ENCODE peak calls at places on chromosomes 6 and 20, in four cellular contexts. D is GM12878, U is HepG2, V is SK-N-SH. J is an unnamed sample.

GRCh38 chr20:40314278-40314677 is 374.8 kb downstream of the MAFB start:
- DNase-seq in D (no peak), U (no peak), V (no peak), J (no peak)

GRCh38 chr6:110233769-110234374 is 53.6 kb downstream of the CDC40 start:
- DNase-seq in D (peak), U (no peak), V (no peak), J (no peak)

GRCh38 chr6:132764370-132764769 is 6.7 kb upstream of the VNN2 start:
- DNase-seq in D (no peak), U (no peak), V (no peak), J (no peak)

GRCh38 chr6:1418471-1419191 is 29.3 kb downstream of the FOXF2 start:
- DNase-seq in D (no peak), U (no peak), V (no peak), J (no peak)

GRCh38 chr6:151782560-151782959 is 24.9 kb upstream of the ESR1 start:
- DNase-seq in D (no peak), U (no peak), V (no peak), J (no peak)

GRCh38 chr20:23414526-23415188 is 6.6 kb downstream of the NAPB start:
- DNase-seq in D (no peak), U (no peak), V (no peak), J (no peak)

GRCh38 chr6:170271771-170272314 is 19.0 kb downstream of the DLL1 start:
- DNase-seq in D (peak), U (no peak), V (no peak), J (no peak)

GRCh38 chr6:127515234-127515793 is 3.8 kb downstream of the MTCL3 start:
- DNase-seq in D (no peak), U (no peak), V (peak), J (peak)

GRCh38 chr20:34061695-34062094 is 50.3 kb downstream of the EIF2S2 start:
- DNase-seq in D (peak), U (no peak), V (no peak), J (no peak)

GRCh38 chr6:7763896-7764295 is 38.0 kb downstream of the BMP6 start:
- DNase-seq in D (no peak), U (no peak), V (no peak), J (no peak)

GRCh38 chr6:28816909-28817807 is 106.6 kb downstream of the TRIM27 start:
- DNase-seq in D (no peak), U (peak), V (no peak), J (no peak)

GRCh38 chr6:75657327-75657726 is 55.6 kb downstream of the SENP6 start:
- DNase-seq in D (no peak), U (no peak), V (peak), J (no peak)

GRCh38 chr20:32580970-32581838 is 3.9 kb downstream of the NOL4L start:
- DNase-seq in D (no peak), U (peak), V (peak), J (no peak)

GRCh38 chr6:154156135-154156948 is 117.3 kb downstream of the OPRM1 start:
- DNase-seq in D (no peak), U (peak), V (peak), J (no peak)

GRCh38 chr6:147510949-147511590 is 2.6 kb downstream of the SAMD5 start:
- DNase-seq in D (no peak), U (peak), V (no peak), J (no peak)

GRCh38 chr6:156616495-156616894 is 160.7 kb upstream of the ARID1B start:
- DNase-seq in D (no peak), U (no peak), V (no peak), J (no peak)

GRCh38 chr6:156622185-156622584 is 155.0 kb upstream of the ARID1B start:
- DNase-seq in D (no peak), U (no peak), V (no peak), J (no peak)

GRCh38 chr6:156618600-156619205 is 158.5 kb upstream of the ARID1B start:
- DNase-seq in D (no peak), U (no peak), V (peak), J (peak)

GRCh38 chr6:156613996-156614395 is 163.2 kb upstream of the ARID1B start:
- DNase-seq in D (no peak), U (no peak), V (no peak), J (no peak)

DNA sequence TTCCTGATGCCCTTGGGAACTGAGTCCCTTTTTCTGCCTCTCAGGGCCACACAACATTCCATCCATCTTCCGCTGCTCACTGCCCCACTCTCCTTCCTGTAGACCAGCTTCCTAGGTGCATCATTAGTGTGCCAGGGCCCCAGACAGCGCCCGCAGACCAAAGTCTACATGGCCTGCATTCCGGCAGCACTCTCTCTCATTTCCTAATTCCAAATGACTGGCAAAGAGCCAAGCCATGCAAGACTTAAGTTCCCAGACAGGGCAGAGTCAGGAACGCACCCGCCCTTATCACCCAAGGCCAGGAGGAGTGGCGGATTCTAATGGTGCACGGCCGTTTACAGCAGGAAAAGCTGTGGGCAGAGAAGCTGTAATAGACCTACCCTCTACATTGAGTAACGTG is 159.8 kb upstream of the ARID1B start:
- DNase-seq in D (no peak), U (peak), V (no peak), J (no peak)
- TF ChIP-seq TCF12 in D (no peak), U (no peak), V (no peak), J (no peak)

DNA sequence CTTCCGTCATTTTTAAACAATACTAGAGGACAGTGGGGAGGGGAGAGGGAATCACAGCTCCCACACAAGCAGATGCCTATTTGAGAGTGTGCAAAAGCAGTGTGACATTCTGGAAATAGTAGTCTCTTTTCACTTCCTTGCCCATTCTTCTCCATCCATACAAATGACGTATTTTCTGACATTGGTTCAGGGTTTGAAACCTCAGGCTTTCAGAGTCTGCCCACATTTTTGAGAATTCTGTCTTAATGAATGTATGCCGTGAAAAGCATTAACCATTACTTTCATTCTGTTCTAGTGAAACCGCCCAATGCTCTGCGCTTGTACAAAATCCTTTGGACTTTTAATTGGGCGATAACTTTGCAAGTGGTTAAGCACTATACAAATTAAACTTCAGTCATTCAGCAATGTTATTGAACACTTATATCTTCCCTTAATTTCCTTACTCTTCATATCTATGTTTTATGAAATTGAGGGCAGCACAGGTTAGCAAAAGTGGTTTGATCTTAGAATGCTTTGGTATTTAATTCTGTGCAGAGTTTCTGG is 265.7 kb downstream of the SOX4 start:
- DNase-seq in D (no peak), U (no peak), V (no peak), J (no peak)
- TF ChIP-seq TCF12 in D (no peak), U (no peak), V (no peak), J (no peak)

GRCh38 chr6:11700118-11700718 is 78.4 kb downstream of the ADTRP start:
- DNase-seq in D (no peak), U (peak), V (peak), J (no peak)
- TF ChIP-seq TCF12 in D (no peak), U (no peak), V (no peak), J (no peak)

GRCh38 chr6:27604986-27605385 is 132.1 kb upstream of the ZNF184 start:
- DNase-seq in D (no peak), U (no peak), V (no peak), J (no peak)

GRCh38 chr6:27611451-27611850 is 138.5 kb upstream of the ZNF184 start:
- DNase-seq in D (no peak), U (no peak), V (no peak), J (peak)

GRCh38 chr6:27605401-27606342 is 132.8 kb upstream of the ZNF184 start:
- DNase-seq in D (no peak), U (peak), V (no peak), J (peak)

DNA sequence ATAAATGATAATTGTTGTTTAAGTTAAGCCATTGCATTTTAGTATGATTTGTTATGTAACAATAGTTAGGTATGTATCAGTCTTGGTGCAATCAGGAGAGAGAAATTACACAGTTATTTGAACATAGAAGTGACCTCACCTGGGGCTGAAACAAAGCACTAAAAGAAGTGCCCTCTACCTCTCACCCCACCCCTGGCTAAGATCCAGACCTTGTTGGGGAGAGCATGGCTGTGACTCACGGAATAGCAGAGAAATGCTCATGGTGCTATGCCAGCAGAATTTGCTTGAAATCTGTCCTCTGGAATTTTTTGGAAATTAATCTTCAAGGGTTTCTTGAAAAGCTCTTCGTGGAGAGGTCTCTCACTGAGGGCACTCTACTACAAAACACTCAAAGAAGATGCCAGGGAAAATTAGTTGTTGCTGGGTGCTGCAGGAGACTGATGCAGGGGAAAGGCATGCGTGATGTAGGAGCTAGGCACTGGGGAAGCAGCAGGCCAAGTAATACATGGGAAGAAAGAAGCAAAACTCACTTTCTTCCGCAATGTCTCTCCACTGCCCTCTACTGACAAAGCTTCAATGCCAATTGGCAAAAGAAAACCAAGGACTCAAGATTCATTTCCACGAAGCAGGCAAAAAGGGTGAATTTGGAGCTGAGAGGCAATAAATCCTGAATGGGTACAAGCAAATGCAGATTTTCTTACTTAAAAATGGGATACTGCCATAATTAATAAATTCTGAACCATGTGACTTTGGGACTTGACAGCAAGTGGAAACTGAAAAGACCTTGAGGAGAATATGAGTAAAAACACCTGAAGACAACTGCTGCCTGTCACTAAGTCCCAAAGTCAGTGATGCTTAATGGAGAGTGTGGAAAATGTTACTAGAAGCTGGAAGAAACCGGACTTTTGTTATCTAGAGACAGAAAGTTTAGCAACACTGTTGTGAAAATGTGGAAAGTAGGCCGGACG is 136.3 kb upstream of the ZNF184 start:
- DNase-seq in D (peak), U (peak), V (no peak), J (no peak)
- TF ChIP-seq TCF12 in D (no peak), U (no peak), V (no peak), J (no peak)

GRCh38 chr6:129317931-129318820 is 391.8 kb downstream of the ARHGAP18 start:
- DNase-seq in D (no peak), U (no peak), V (no peak), J (no peak)

GRCh38 chr6:129324345-129324744 is 385.6 kb downstream of the ARHGAP18 start:
- DNase-seq in D (no peak), U (no peak), V (no peak), J (no peak)

GRCh38 chr6:129320892-129321291 is 389.1 kb downstream of the ARHGAP18 start:
- DNase-seq in D (no peak), U (no peak), V (no peak), J (no peak)

GRCh38 chr6:129321303-129321702 is 388.7 kb downstream of the ARHGAP18 start:
- DNase-seq in D (no peak), U (no peak), V (no peak), J (no peak)
- TF ChIP-seq TCF12 in D (no peak), U (no peak), V (no peak), J (no peak)

GRCh38 chr6:14113951-14114350 is 3.6 kb upstream of the CD83 start:
- DNase-seq in D (no peak), U (no peak), V (no peak), J (no peak)

GRCh38 chr6:14107000-14107399 is 10.6 kb upstream of the CD83 start:
- DNase-seq in D (no peak), U (no peak), V (no peak), J (no peak)

GRCh38 chr6:14108571-14109410 is 8.8 kb upstream of the CD83 start:
- DNase-seq in D (peak), U (no peak), V (no peak), J (no peak)

GRCh38 chr6:14109411-14109826 is 8.2 kb upstream of the CD83 start:
- DNase-seq in D (no peak), U (no peak), V (no peak), J (no peak)

GRCh38 chr6:14110001-14110818 is 7.4 kb upstream of the CD83 start:
- DNase-seq in D (peak), U (no peak), V (no peak), J (no peak)
- TF ChIP-seq TCF12 in D (no peak), U (no peak), V (no peak), J (no peak)

GRCh38 chr6:108403260-108403659 is 108.4 kb downstream of the AFG1L start:
- DNase-seq in D (no peak), U (no peak), V (no peak), J (no peak)

GRCh38 chr6:108407952-108408351 is 113.1 kb downstream of the AFG1L start:
- DNase-seq in D (no peak), U (no peak), V (no peak), J (no peak)

GRCh38 chr6:108408861-108409260 is 114.0 kb downstream of the AFG1L start:
- DNase-seq in D (no peak), U (no peak), V (no peak), J (no peak)

GRCh38 chr6:108408453-108408852 is 113.6 kb downstream of the AFG1L start:
- DNase-seq in D (no peak), U (peak), V (no peak), J (no peak)

GRCh38 chr6:108406943-108407342 is 112.1 kb downstream of the AFG1L start:
- DNase-seq in D (no peak), U (no peak), V (no peak), J (no peak)
- TF ChIP-seq TCF12 in D (no peak), U (no peak), V (no peak), J (no peak)

DNA sequence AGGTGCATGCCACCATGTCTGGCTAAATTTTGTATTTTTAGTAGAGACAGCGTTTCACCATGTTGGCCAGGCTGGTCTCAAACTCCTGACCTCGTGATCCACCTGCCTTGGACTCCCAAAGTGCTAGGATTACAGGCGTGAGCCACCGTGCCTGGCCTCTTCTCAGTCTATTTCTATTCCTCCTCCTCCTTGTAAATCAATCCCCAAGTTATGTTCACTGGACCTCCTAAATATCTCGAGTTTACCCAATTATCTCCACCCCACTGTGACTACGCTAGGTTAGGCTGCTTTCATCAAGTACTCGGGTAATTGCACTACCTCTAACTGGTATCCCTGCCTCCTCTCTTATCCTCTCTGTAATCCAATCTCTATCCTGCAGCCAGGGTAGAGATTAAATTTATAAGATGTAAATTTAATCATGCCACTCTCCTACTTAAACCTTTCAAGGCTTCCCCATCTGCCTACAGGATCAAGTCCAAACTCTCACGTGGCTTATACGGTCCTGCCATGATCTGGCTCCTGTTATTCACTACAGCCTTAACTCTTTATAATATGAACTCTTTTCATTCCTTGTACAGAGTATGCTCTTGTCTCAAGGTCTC is 837 bp upstream of the MAD2L1BP start:
- DNase-seq in D (no peak), U (no peak), V (no peak), J (no peak)
- TF ChIP-seq TCF12 in D (no peak), U (no peak), V (no peak), J (no peak)

GRCh38 chr20:4159765-4160490 is 144.6 kb upstream of the RNF24 start:
- DNase-seq in D (no peak), U (no peak), V (no peak), J (no peak)
- TF ChIP-seq TCF12 in D (no peak), U (no peak), V (no peak), J (no peak)